ENCODE peak calls at places on chromosomes 7 and 10, in seven cellular contexts. One of them, this sample, is unnamed.
A peak's percentile ranks its signal among the peaks of the same experiment; 100 is the strongest.

GRCh38 chr7:79341902-79342301 is 111.6 kb downstream of the MAGI2 start:
- DNase-seq in activated CD4-positive, alpha-beta T cell treated with anti-CD3 and anti-CD28 coated beads, Interleukin-2, amount 50 U/mL, for 1 hour: no peak
- DNase-seq in CD4-positive, alpha-beta memory T cell: no peak
- DNase-seq in right atrium auricular region: no peak
- DNase-seq in activated effector memory CD4-positive, alpha-beta T cell treated with Interleukin-2 at 50 U/mL for 16 hours: no peak
- DNase-seq in DND-41: no peak
- DNase-seq in MCF 10A: no peak
- DNase-seq in this sample: no peak

GRCh38 chr10:112732277-112732891 is 217.7 kb upstream of the TCF7L2 start:
- DNase-seq in CD4-positive, alpha-beta memory T cell: no peak
- DNase-seq in activated effector memory CD4-positive, alpha-beta T cell treated with Interleukin-2 at 50 U/mL for 16 hours: no peak
- DNase-seq in activated CD4-positive, alpha-beta T cell treated with anti-CD3 and anti-CD28 coated beads, Interleukin-2, amount 50 U/mL, for 1 hour: no peak
- DNase-seq in right atrium auricular region: no peak
- DNase-seq in DND-41: no peak
- DNase-seq in MCF 10A: no peak
- DNase-seq in this sample: no peak

GRCh38 chr7:135710417-135711138 is 17.4 kb downstream of the SLC13A4 start:
- DNase-seq in right atrium auricular region: no peak
- DNase-seq in activated effector memory CD4-positive, alpha-beta T cell treated with Interleukin-2 at 50 U/mL for 16 hours: no peak
- DNase-seq in activated CD4-positive, alpha-beta T cell treated with anti-CD3 and anti-CD28 coated beads, Interleukin-2, amount 50 U/mL, for 1 hour: no peak
- DNase-seq in DND-41: peak; percentile 11
- DNase-seq in MCF 10A: peak; percentile 24
- DNase-seq in CD4-positive, alpha-beta memory T cell: no peak
- DNase-seq in this sample: no peak

GRCh38 chr7:128031901-128032604 is 816 bp upstream of the LRRC4 start:
- DNase-seq in right atrium auricular region: no peak
- DNase-seq in activated CD4-positive, alpha-beta T cell treated with anti-CD3 and anti-CD28 coated beads, Interleukin-2, amount 50 U/mL, for 1 hour: peak; percentile 27
- DNase-seq in MCF 10A: no peak
- DNase-seq in DND-41: no peak
- DNase-seq in CD4-positive, alpha-beta memory T cell: peak; percentile 61
- DNase-seq in activated effector memory CD4-positive, alpha-beta T cell treated with Interleukin-2 at 50 U/mL for 16 hours: peak; percentile 16
- DNase-seq in this sample: peak; percentile 43

GRCh38 chr7:144588535-144588934 is 185.0 kb upstream of the NOBOX start:
- DNase-seq in activated CD4-positive, alpha-beta T cell treated with anti-CD3 and anti-CD28 coated beads, Interleukin-2, amount 50 U/mL, for 1 hour: no peak
- DNase-seq in CD4-positive, alpha-beta memory T cell: no peak
- DNase-seq in right atrium auricular region: no peak
- DNase-seq in activated effector memory CD4-positive, alpha-beta T cell treated with Interleukin-2 at 50 U/mL for 16 hours: no peak
- DNase-seq in MCF 10A: no peak
- DNase-seq in DND-41: no peak
- DNase-seq in this sample: no peak

GRCh38 chr10:124293641-124294449 is 124.9 kb downstream of the OAT start:
- DNase-seq in MCF 10A: no peak
- DNase-seq in DND-41: no peak
- DNase-seq in CD4-positive, alpha-beta memory T cell: no peak
- DNase-seq in right atrium auricular region: no peak
- DNase-seq in activated effector memory CD4-positive, alpha-beta T cell treated with Interleukin-2 at 50 U/mL for 16 hours: no peak
- DNase-seq in activated CD4-positive, alpha-beta T cell treated with anti-CD3 and anti-CD28 coated beads, Interleukin-2, amount 50 U/mL, for 1 hour: no peak
- DNase-seq in this sample: no peak

GRCh38 chr7:16078076-16078952 is 343.0 kb downstream of the CRPPA start:
- DNase-seq in activated effector memory CD4-positive, alpha-beta T cell treated with Interleukin-2 at 50 U/mL for 16 hours: no peak
- DNase-seq in right atrium auricular region: no peak
- DNase-seq in activated CD4-positive, alpha-beta T cell treated with anti-CD3 and anti-CD28 coated beads, Interleukin-2, amount 50 U/mL, for 1 hour: no peak
- DNase-seq in DND-41: peak; percentile 9
- DNase-seq in CD4-positive, alpha-beta memory T cell: peak; percentile 29
- DNase-seq in MCF 10A: peak; percentile 75
- DNase-seq in this sample: peak; percentile 13

GRCh38 chr10:121448768-121449456 is 149.3 kb downstream of the FGFR2 start:
- DNase-seq in MCF 10A: no peak
- DNase-seq in CD4-positive, alpha-beta memory T cell: no peak
- DNase-seq in DND-41: no peak
- DNase-seq in activated effector memory CD4-positive, alpha-beta T cell treated with Interleukin-2 at 50 U/mL for 16 hours: no peak
- DNase-seq in activated CD4-positive, alpha-beta T cell treated with anti-CD3 and anti-CD28 coated beads, Interleukin-2, amount 50 U/mL, for 1 hour: no peak
- DNase-seq in right atrium auricular region: no peak
- DNase-seq in this sample: no peak

GRCh38 chr7:159071260-159071659 is 73.4 kb downstream of the VIPR2 start:
- DNase-seq in DND-41: no peak
- DNase-seq in MCF 10A: no peak
- DNase-seq in CD4-positive, alpha-beta memory T cell: no peak
- DNase-seq in activated CD4-positive, alpha-beta T cell treated with anti-CD3 and anti-CD28 coated beads, Interleukin-2, amount 50 U/mL, for 1 hour: no peak
- DNase-seq in right atrium auricular region: no peak
- DNase-seq in activated effector memory CD4-positive, alpha-beta T cell treated with Interleukin-2 at 50 U/mL for 16 hours: no peak
- DNase-seq in this sample: no peak

GRCh38 chr10:70905071-70906021 is 17.0 kb upstream of the PCBD1 start:
- DNase-seq in DND-41: no peak
- DNase-seq in activated CD4-positive, alpha-beta T cell treated with anti-CD3 and anti-CD28 coated beads, Interleukin-2, amount 50 U/mL, for 1 hour: no peak
- DNase-seq in activated effector memory CD4-positive, alpha-beta T cell treated with Interleukin-2 at 50 U/mL for 16 hours: no peak
- DNase-seq in MCF 10A: no peak
- DNase-seq in right atrium auricular region: no peak
- DNase-seq in CD4-positive, alpha-beta memory T cell: no peak
- DNase-seq in this sample: no peak

GRCh38 chr7:99597762-99598501 is at the start of gene TMEM225B:
- DNase-seq in CD4-positive, alpha-beta memory T cell: peak; percentile 21
- DNase-seq in MCF 10A: no peak
- DNase-seq in activated CD4-positive, alpha-beta T cell treated with anti-CD3 and anti-CD28 coated beads, Interleukin-2, amount 50 U/mL, for 1 hour: no peak
- DNase-seq in DND-41: no peak
- DNase-seq in activated effector memory CD4-positive, alpha-beta T cell treated with Interleukin-2 at 50 U/mL for 16 hours: no peak
- DNase-seq in right atrium auricular region: no peak
- DNase-seq in this sample: no peak

GRCh38 chr10:58334817-58335305 is at the start of gene UBE2D1:
- DNase-seq in CD4-positive, alpha-beta memory T cell: peak; percentile 76
- DNase-seq in activated CD4-positive, alpha-beta T cell treated with anti-CD3 and anti-CD28 coated beads, Interleukin-2, amount 50 U/mL, for 1 hour: peak; percentile 80
- DNase-seq in MCF 10A: peak; percentile 77
- DNase-seq in activated effector memory CD4-positive, alpha-beta T cell treated with Interleukin-2 at 50 U/mL for 16 hours: peak; percentile 71
- DNase-seq in right atrium auricular region: peak; percentile 87
- DNase-seq in DND-41: peak; percentile 87
- DNase-seq in this sample: peak; percentile 68

GRCh38 chr7:1637155-1637554 is 32.9 kb upstream of the ELFN1 start:
- DNase-seq in DND-41: no peak
- DNase-seq in activated CD4-positive, alpha-beta T cell treated with anti-CD3 and anti-CD28 coated beads, Interleukin-2, amount 50 U/mL, for 1 hour: no peak
- DNase-seq in MCF 10A: no peak
- DNase-seq in CD4-positive, alpha-beta memory T cell: no peak
- DNase-seq in activated effector memory CD4-positive, alpha-beta T cell treated with Interleukin-2 at 50 U/mL for 16 hours: no peak
- DNase-seq in right atrium auricular region: no peak
- DNase-seq in this sample: no peak

GRCh38 chr10:29271877-29272276 is 17.0 kb upstream of the LYZL1 start:
- DNase-seq in DND-41: no peak
- DNase-seq in right atrium auricular region: no peak
- DNase-seq in CD4-positive, alpha-beta memory T cell: no peak
- DNase-seq in activated effector memory CD4-positive, alpha-beta T cell treated with Interleukin-2 at 50 U/mL for 16 hours: no peak
- DNase-seq in activated CD4-positive, alpha-beta T cell treated with anti-CD3 and anti-CD28 coated beads, Interleukin-2, amount 50 U/mL, for 1 hour: no peak
- DNase-seq in MCF 10A: no peak
- DNase-seq in this sample: no peak

GRCh38 chr10:20839141-20839540 is 58.0 kb downstream of the NEBL start:
- DNase-seq in MCF 10A: no peak
- DNase-seq in right atrium auricular region: no peak
- DNase-seq in activated CD4-positive, alpha-beta T cell treated with anti-CD3 and anti-CD28 coated beads, Interleukin-2, amount 50 U/mL, for 1 hour: no peak
- DNase-seq in CD4-positive, alpha-beta memory T cell: no peak
- DNase-seq in DND-41: no peak
- DNase-seq in activated effector memory CD4-positive, alpha-beta T cell treated with Interleukin-2 at 50 U/mL for 16 hours: no peak
- DNase-seq in this sample: no peak

GRCh38 chr10:80168111-80168511 is 35.6 kb downstream of the PLAC9 start:
- DNase-seq in activated CD4-positive, alpha-beta T cell treated with anti-CD3 and anti-CD28 coated beads, Interleukin-2, amount 50 U/mL, for 1 hour: no peak
- DNase-seq in DND-41: no peak
- DNase-seq in activated effector memory CD4-positive, alpha-beta T cell treated with Interleukin-2 at 50 U/mL for 16 hours: no peak
- DNase-seq in MCF 10A: no peak
- DNase-seq in CD4-positive, alpha-beta memory T cell: no peak
- DNase-seq in right atrium auricular region: no peak
- DNase-seq in this sample: no peak

GRCh38 chr7:53070883-53071282 is 35.5 kb downstream of the POM121L12 start:
- DNase-seq in activated CD4-positive, alpha-beta T cell treated with anti-CD3 and anti-CD28 coated beads, Interleukin-2, amount 50 U/mL, for 1 hour: no peak
- DNase-seq in CD4-positive, alpha-beta memory T cell: no peak
- DNase-seq in MCF 10A: no peak
- DNase-seq in DND-41: no peak
- DNase-seq in right atrium auricular region: no peak
- DNase-seq in activated effector memory CD4-positive, alpha-beta T cell treated with Interleukin-2 at 50 U/mL for 16 hours: no peak
- DNase-seq in this sample: no peak

GRCh38 chr10:93383562-93383981 is 98.6 kb downstream of the MYOF start:
- DNase-seq in activated effector memory CD4-positive, alpha-beta T cell treated with Interleukin-2 at 50 U/mL for 16 hours: no peak
- DNase-seq in MCF 10A: peak; percentile 49
- DNase-seq in activated CD4-positive, alpha-beta T cell treated with anti-CD3 and anti-CD28 coated beads, Interleukin-2, amount 50 U/mL, for 1 hour: no peak
- DNase-seq in CD4-positive, alpha-beta memory T cell: no peak
- DNase-seq in right atrium auricular region: no peak
- DNase-seq in DND-41: no peak
- DNase-seq in this sample: no peak

This sample was measured in central memory CD4-positive, alpha-beta T cell.